ENCODE peak calls at places on chromosomes 13 and 19, in seven cellular contexts. S is H1, T is HCT116, B is GM12878, L is SK-N-SH, C is K562, G is HepG2. A is an unnamed sample. For H3K9me3, the result is how much of the 10 kb centered on the place peaks cover.

GRCh38 chr19:40809358-40810086 is 10.5 kb downstream of the EGLN2 start:
- DNase-seq in G (no peak), B (no peak), T (no peak), S (no peak), C (no peak), L (no peak), A (no peak)

GRCh38 chr13:40472427-40473220 is 193.8 kb downstream of the FOXO1 start:
- DNase-seq in B (no peak), T (no peak), S (no peak), G (peak), C (no peak), L (no peak), A (no peak)

GRCh38 chr13:79485451-79485850 is 4.5 kb downstream of the NDFIP2 start:
- DNase-seq in L (no peak), S (no peak), C (no peak), T (no peak), G (no peak), B (no peak), A (no peak)

GRCh38 chr13:112851107-112852046 is 117.6 kb upstream of the MCF2L start:
- DNase-seq in G (no peak), L (no peak), T (no peak), C (no peak), B (no peak), S (no peak), A (no peak)

GRCh38 chr19:7366701-7367420 is 18.1 kb downstream of the ARHGEF18 start:
- DNase-seq in T (peak), S (no peak), G (peak), B (no peak), C (peak), L (no peak), A (no peak)

GRCh38 chr13:82165396-82166174 is 1716.7 kb downstream of the SLITRK1 start:
- DNase-seq in G (no peak), T (no peak), B (no peak), L (peak), S (no peak), C (no peak), A (no peak)

GRCh38 chr13:57865600-57866294 is 234.2 kb downstream of the PCDH17 start:
- DNase-seq in G (no peak), S (no peak), L (no peak), T (no peak), C (peak), B (no peak), A (no peak)

GRCh38 chr19:16085115-16085514 is 8.8 kb downstream of the TPM4 start:
- DNase-seq in L (no peak), S (no peak), T (no peak), G (no peak), C (no peak), B (no peak), A (no peak)

GRCh38 chr13:56903710-56904109 is 237.0 kb upstream of the PRR20A start:
- DNase-seq in B (no peak), G (no peak), S (no peak), L (no peak), C (no peak), T (no peak), A (no peak)

GRCh38 chr19:47028372-47028672 is 8.7 kb downstream of the NPAS1 start:
- DNase-seq in L (peak), G (no peak), T (no peak), S (no peak), B (no peak), C (no peak), A (no peak)

GRCh38 chr19:12792048-12792852 is 964 bp downstream of the JUNB start:
- DNase-seq in T (no peak), G (peak), S (peak), C (peak), L (peak), B (no peak), A (no peak)

GRCh38 chr19:17075860-17076538 is 422 bp downstream of the MYO9B start:
- DNase-seq in S (peak), T (no peak), L (no peak), B (no peak), G (no peak), C (peak), A (no peak)

GRCh38 chr13:50080856-50081105 is 65.5 kb downstream of the KCNRG start:
- DNase-seq in T (no peak), B (no peak), G (no peak), S (no peak), L (no peak), C (no peak), A (no peak)

GRCh38 chr13:39401091-39401647 is 201.8 kb downstream of the LHFPL6 start:
- DNase-seq in T (no peak), S (no peak), L (no peak), G (no peak), C (no peak), B (no peak), A (no peak)

GRCh38 chr19:17021793-17022590 is 4.6 kb downstream of the CPAMD8 start:
- DNase-seq in B (no peak), C (no peak), S (no peak), G (peak), T (no peak), L (no peak), A (no peak)

GRCh38 chr19:6465663-6466062 is 1.6 kb downstream of the CRB3 start:
- DNase-seq in B (no peak), C (no peak), T (no peak), L (no peak), S (no peak), G (no peak), A (no peak)

GRCh38 chr19:6767357-6768235 is at the start of gene SH2D3A:
- DNase-seq in C (peak), G (peak), S (peak), L (peak), T (peak), B (peak), A (peak)

GRCh38 chr19:10580979-10581631 is 6.0 kb downstream of the AP1M2 start:
- DNase-seq in B (no peak), L (peak), T (peak), C (peak), S (peak), G (peak), A (peak)

GRCh38 chr19:6500837-6501739 is 1.0 kb downstream of the TUBB4A start:
- DNase-seq in T (no peak), S (peak), B (no peak), L (no peak), C (no peak), G (no peak), A (no peak)

GRCh38 chr13:77409412-77409811 is 82.5 kb upstream of the MYCBP2 start:
- DNase-seq in G (no peak), L (no peak), B (no peak), C (no peak), T (no peak), S (no peak), A (peak)

GRCh38 chr13:75481176-75482069 is 546 bp downstream of the TBC1D4 start:
- DNase-seq in S (peak), C (peak), L (peak), T (no peak), B (no peak), G (no peak), A (no peak)

GRCh38 chr19:11192957-11193939 is 4.1 kb downstream of the KANK2 start:
- DNase-seq in B (no peak), T (no peak), L (no peak), C (no peak), G (no peak), S (no peak), A (no peak)

GRCh38 chr13:26508885-26509284 is 48.6 kb upstream of the WASF3 start:
- DNase-seq in T (no peak), C (no peak), G (no peak), L (no peak), B (no peak), S (no peak), A (no peak)

GRCh38 chr19:30479231-30479630 is 107.0 kb downstream of the ZNF536 start:
- DNase-seq in G (no peak), S (no peak), C (no peak), L (peak), T (no peak), B (no peak), A (no peak)

GRCh38 chr13:99143904-99144303 is 56.8 kb upstream of the UBAC2 start:
- DNase-seq in L (no peak), C (no peak), B (no peak), G (no peak), S (no peak), T (no peak), A (no peak)

GRCh38 chr19:56132316-56132822 is 8.7 kb upstream of the ZNF444 start:
- DNase-seq in C (no peak), S (no peak), G (peak), T (no peak), L (no peak), B (no peak), A (no peak)

GRCh38 chr19:18593367-18594095 is 4.9 kb downstream of the REX1BD start:
- DNase-seq in B (no peak), S (no peak), G (no peak), C (peak), L (peak), T (no peak), A (peak)

GRCh38 chr13:63206431-63206830 is 1790.8 kb upstream of the PCDH20 start:
- DNase-seq in C (no peak), B (no peak), T (no peak), S (no peak), L (no peak), G (no peak), A (no peak)

GRCh38 chr13:21037656-21038055 is 23.7 kb downstream of the LATS2 start:
- DNase-seq in T (no peak), B (no peak), G (no peak), S (no peak), C (no peak), L (no peak), A (no peak)

GRCh38 chr13:35279500-35279899 is 197.0 kb downstream of the MAB21L1 start:
- DNase-seq in G (peak), L (no peak), S (no peak), B (no peak), T (no peak), C (no peak), A (no peak)

GRCh38 chr13:100221166-100221565 is 132.3 kb downstream of the PCCA start:
- DNase-seq in C (no peak), S (no peak), T (no peak), B (no peak), L (no peak), G (no peak), A (no peak)

GRCh38 chr19:45553464-45553863 is 31.1 kb downstream of the OPA3 start:
- DNase-seq in B (no peak), C (no peak), L (no peak), S (peak), G (no peak), T (no peak), A (no peak)

GRCh38 chr13:39433705-39434104 is 169.3 kb downstream of the LHFPL6 start:
- DNase-seq in B (no peak), G (no peak), C (no peak), T (no peak), L (no peak), S (no peak), A (no peak)

GRCh38 chr13:99316657-99317244 is 9.6 kb upstream of the GPR183 start:
- DNase-seq in S (no peak), T (no peak), G (no peak), C (no peak), B (no peak), L (no peak), A (no peak)

GRCh38 chr19:45467456-45468158 is at the start of gene FOSB:
- DNase-seq in L (peak), G (peak), B (no peak), C (peak), S (peak), T (peak), A (no peak)

GRCh38 chr19:46618670-46619231 is 6.1 kb downstream of the PTGIR start:
- DNase-seq in S (no peak), C (peak), L (peak), B (peak), G (no peak), T (no peak), A (no peak)

GRCh38 chr19:45495178-45495577 is 1.7 kb downstream of the RTN2 start:
- DNase-seq in G (no peak), C (no peak), L (no peak), S (no peak), B (no peak), T (no peak), A (no peak)

GRCh38 chr13:25118371-25118770 is 22.4 kb downstream of the PABPC3 start:
- DNase-seq in L (no peak), S (peak), C (no peak), T (no peak), G (no peak), B (no peak), A (no peak)

GRCh38 chr13:85798999-85799646 is at the start of gene SLITRK6:
- DNase-seq in S (no peak), B (no peak), C (no peak), T (peak), L (peak), G (no peak), A (peak)

GRCh38 chr19:39238209-39238608 is 6.6 kb downstream of the IFNL3 start:
- DNase-seq in B (no peak), C (no peak), S (no peak), L (no peak), T (no peak), G (no peak), A (no peak)

GRCh38 chr19:39240421-39240820 is 4.4 kb downstream of the IFNL3 start:
- DNase-seq in B (no peak), C (no peak), S (no peak), T (no peak), L (no peak), G (no peak), A (no peak)

GRCh38 chr19:39236527-39236926 is 8.3 kb downstream of the IFNL3 start:
- DNase-seq in C (no peak), B (no peak), L (no peak), T (no peak), G (no peak), S (no peak), A (no peak)

GRCh38 chr19:39238944-39239343 is 5.9 kb downstream of the IFNL3 start:
- DNase-seq in B (no peak), T (no peak), C (no peak), L (no peak), G (no peak), S (no peak), A (no peak)

DNA sequence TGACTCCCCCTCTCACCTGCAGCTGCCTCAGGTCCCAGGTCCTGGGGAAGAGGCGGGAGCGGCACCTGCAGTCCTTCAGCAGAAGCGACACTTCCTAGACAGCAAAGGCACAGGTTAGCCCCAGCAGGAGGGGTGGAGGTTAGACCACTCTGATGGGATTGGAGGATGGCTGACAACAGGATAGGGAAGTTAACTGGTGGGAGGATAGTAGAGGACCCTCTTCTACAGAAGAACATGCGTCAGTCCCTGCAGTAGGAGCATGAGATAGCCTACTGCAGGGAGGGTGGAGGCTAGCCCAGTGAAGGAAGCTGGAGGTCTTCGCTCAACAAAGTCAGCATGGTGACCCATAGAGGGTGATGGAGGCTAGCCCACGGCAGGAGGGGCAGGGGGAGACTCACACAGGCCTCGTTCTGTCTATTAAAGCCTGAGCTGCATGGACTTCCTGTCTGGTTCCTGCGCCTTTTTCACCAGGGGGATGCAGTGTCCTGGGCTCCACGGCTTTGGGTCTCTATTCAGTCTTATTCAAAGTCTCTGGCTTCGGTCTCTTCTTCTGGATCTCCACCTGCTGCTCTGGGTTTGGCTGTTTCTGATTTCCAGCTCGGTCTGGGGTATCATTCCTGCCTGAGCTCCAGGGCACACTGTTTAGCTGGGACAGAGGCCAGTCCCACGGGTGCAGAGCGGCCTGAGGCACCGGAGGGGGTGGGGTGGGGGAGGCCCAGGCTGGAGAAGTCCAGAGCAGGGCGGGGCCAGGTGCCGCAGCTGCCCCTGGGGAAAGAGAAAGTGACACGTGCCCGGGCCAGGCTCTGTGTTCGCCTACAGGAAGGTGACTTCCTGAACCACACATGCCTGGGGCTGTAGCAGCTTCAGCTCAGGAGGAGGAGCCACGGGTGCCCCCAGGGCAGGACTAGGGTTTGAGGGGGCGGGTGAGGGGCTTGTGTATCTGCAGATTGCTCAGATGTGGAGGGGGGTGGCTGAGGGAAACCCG is 7.3 kb downstream of the IFNL3 start:
- DNase-seq in G (peak), T (peak), C (peak), S (no peak), B (peak), L (no peak), A (no peak)
- TF ChIP-seq YY1 in G (no peak), T (no peak), C (no peak), S (no peak), B (no peak), L (no peak), A (no peak)

GRCh38 chr13:97391201-97391600 is 42.8 kb upstream of the RAP2A start:
- DNase-seq in S (no peak), L (no peak), B (no peak), G (no peak), T (no peak), C (no peak), A (no peak)

GRCh38 chr13:97395437-97396136 is 38.4 kb upstream of the RAP2A start:
- DNase-seq in G (no peak), T (no peak), C (no peak), L (no peak), S (no peak), B (no peak), A (no peak)

GRCh38 chr13:97394542-97394941 is 39.4 kb upstream of the RAP2A start:
- DNase-seq in B (no peak), G (no peak), T (no peak), S (no peak), L (no peak), C (no peak), A (no peak)

GRCh38 chr13:97388385-97388784 is 45.6 kb upstream of the RAP2A start:
- DNase-seq in B (no peak), T (no peak), C (no peak), G (no peak), S (no peak), L (peak), A (no peak)

DNA sequence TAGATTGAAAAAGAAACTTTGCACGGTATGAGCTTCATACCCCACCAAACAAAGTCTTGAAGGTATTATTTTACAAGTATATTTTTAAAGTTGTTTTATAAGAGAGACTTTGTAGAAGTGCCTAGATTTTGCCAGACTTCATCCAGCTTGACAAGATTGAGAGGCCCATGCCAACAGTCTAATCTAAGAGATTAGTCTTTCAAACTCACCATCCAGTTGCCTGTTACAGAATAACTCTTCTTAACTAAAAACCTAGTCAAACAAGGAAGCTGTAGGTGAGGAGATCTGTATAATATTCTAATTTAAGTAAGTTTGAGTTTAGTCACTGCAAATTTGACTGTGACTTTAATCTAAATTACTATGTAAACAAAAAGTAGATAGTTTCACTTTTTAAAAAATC is 41.9 kb upstream of the RAP2A start:
- DNase-seq in B (no peak), T (no peak), L (no peak), G (no peak), C (no peak), S (no peak), A (no peak)
- H3K9me3 ChIP-seq in B (under half), T (under half), L (under half), G (under half), C (under half), S (under half), A (under half)

GRCh38 chr19:28614634-28615545 is 598.1 kb downstream of the UQCRFS1 start:
- DNase-seq in T (no peak), G (no peak), C (peak), S (no peak), B (no peak), L (no peak), A (no peak)

GRCh38 chr19:28615546-28615916 is 597.4 kb downstream of the UQCRFS1 start:
- DNase-seq in C (peak), G (no peak), L (no peak), B (no peak), T (no peak), S (no peak), A (no peak)

GRCh38 chr19:28612275-28612769 is 600.6 kb downstream of the UQCRFS1 start:
- DNase-seq in T (no peak), C (no peak), B (no peak), L (no peak), S (no peak), G (no peak), A (no peak)

GRCh38 chr19:28618504-28618903 is 594.4 kb downstream of the UQCRFS1 start:
- DNase-seq in T (no peak), B (no peak), G (no peak), C (no peak), S (no peak), L (no peak), A (no peak)

GRCh38 chr19:28615966-28616365 is 597.0 kb downstream of the UQCRFS1 start:
- DNase-seq in C (peak), G (no peak), B (no peak), L (no peak), S (no peak), T (no peak), A (no peak)
- TF ChIP-seq YY1 in C (no peak), G (no peak), B (no peak), L (no peak), S (no peak), T (no peak), A (no peak)

GRCh38 chr13:95100525-95101121 is 200.6 kb downstream of the ABCC4 start:
- DNase-seq in T (no peak), S (no peak), G (peak), C (no peak), B (peak), L (no peak), A (no peak)

GRCh38 chr13:95098916-95099315 is 202.3 kb downstream of the ABCC4 start:
- DNase-seq in T (no peak), B (no peak), S (no peak), L (no peak), C (no peak), G (no peak), A (no peak)

GRCh38 chr13:95099541-95099940 is 201.7 kb downstream of the ABCC4 start:
- DNase-seq in B (no peak), S (no peak), G (peak), C (no peak), T (no peak), L (no peak), A (no peak)
- H3K9me3 ChIP-seq in B (under half), S (under half), G (under half), C (under half), T (under half), L (under half), A (under half)

GRCh38 chr13:31399690-31400089 is 199.9 kb downstream of the B3GLCT start:
- DNase-seq in G (no peak), C (no peak), S (no peak), T (no peak), B (no peak), L (no peak), A (no peak)
- TF ChIP-seq YY1 in G (no peak), C (no peak), S (no peak), T (no peak), B (no peak), L (no peak), A (no peak)

DNA sequence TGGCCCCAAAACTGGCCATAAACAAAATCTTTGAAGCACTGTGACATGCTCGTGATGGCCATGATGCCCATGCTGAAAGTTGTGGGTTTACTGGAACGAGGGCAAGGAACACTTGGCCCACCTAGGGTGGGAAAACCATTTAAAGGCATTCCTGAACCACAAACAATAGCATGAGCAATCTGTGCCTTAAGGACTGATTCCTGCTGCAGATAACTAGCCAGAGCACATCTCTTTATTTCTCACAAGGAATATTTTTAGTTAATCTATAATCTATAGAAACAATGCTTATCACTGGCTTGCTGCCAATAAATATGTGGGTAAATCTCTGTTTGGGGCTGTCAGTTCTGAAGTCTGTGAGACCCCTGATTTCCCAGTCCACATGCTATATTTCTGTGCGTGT is 10.3 kb upstream of the ZNF726 start:
- DNase-seq in L (no peak), C (no peak), B (no peak), S (no peak), T (no peak), G (no peak), A (no peak)
- H3K9me3 ChIP-seq in L (under half), C (under half), B (under half), S (half or more), T (under half), G (half or more), A (under half)

A was measured in NT2/D1.